ENCODE peak calls at places on chromosomes 13 and 19, in nine cellular contexts. Q is left ventricle myocardium inferior; D is adrenal gland; M is fibroblast of villous mesenchyme; B is CD8-positive, alpha-beta T cell; W is lower leg skin; I is heart left ventricle; S is Peyer's patch; E is left lung. N is an unnamed sample.

GRCh38 chr13:76812206-76812882 is 73.9 kb downstream of the KCTD12 start:
- DNase-seq in D (peak; percentile 41), E (no peak), Q (peak; percentile 75), M (peak; percentile 23), I (peak; percentile 62), W (peak; percentile 94), B (no peak), S (no peak), N (peak; percentile 65)

GRCh38 chr13:86581711-86582110 is 782.5 kb upstream of the SLITRK6 start:
- DNase-seq in Q (no peak), D (no peak), M (no peak), S (no peak), W (no peak), E (no peak), I (no peak), B (no peak), N (no peak)

GRCh38 chr19:50173144-50173543 is 10.1 kb upstream of the IZUMO2 start:
- DNase-seq in S (peak; percentile 83), E (no peak), W (no peak), D (no peak), M (no peak), I (no peak), B (no peak), Q (no peak), N (no peak)

GRCh38 chr19:3357362-3357730 is 9.0 kb upstream of the NFIC start:
- DNase-seq in D (no peak), B (peak; percentile 56), Q (no peak), W (no peak), I (no peak), E (no peak), M (no peak), S (no peak), N (no peak)

GRCh38 chr13:28273919-28274318 is 135.6 kb downstream of the PAN3 start:
- DNase-seq in Q (no peak), D (no peak), M (no peak), E (no peak), S (no peak), W (no peak), I (no peak), B (no peak), N (no peak)

GRCh38 chr13:40969169-40969901 is 49.8 kb downstream of the ELF1 start:
- DNase-seq in I (no peak), D (no peak), E (no peak), B (peak; percentile 29), S (no peak), M (no peak), W (no peak), Q (no peak), N (no peak)

GRCh38 chr13:62906896-62907295 is 1491.2 kb upstream of the PCDH20 start:
- DNase-seq in Q (no peak), M (no peak), E (no peak), B (no peak), I (no peak), D (no peak), W (no peak), S (no peak), N (no peak)

GRCh38 chr13:106318941-106319411 is 216.5 kb downstream of the EFNB2 start:
- DNase-seq in B (no peak), S (no peak), Q (no peak), I (no peak), M (peak; percentile 93), W (no peak), D (no peak), E (no peak), N (no peak)

GRCh38 chr19:30023330-30023729 is 81.3 kb downstream of the URI1 start:
- DNase-seq in D (no peak), I (no peak), S (no peak), E (no peak), W (no peak), B (no peak), Q (no peak), M (no peak), N (no peak)

DNA sequence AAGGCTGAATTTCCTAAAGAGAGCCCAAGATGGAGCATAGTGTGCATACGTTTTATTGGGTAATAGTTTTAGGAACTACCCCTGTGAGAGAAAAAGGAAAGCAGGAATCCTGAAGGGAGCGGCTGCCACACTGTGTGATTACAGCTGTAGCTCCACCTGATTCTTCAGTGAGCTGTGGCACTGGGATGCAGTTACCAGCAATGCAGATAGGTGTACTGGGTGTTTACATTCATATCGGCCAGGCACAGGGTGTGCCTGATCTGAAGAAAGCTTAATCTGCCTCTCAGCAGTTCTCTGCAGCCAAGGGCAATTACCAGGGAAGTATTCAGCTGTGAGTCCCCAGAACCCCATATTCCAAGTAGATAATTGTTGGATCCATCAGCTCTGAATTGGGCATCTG is 1541.8 kb downstream of the EFNB2 start:
- DNase-seq in W (no peak), S (no peak), E (no peak), I (no peak), B (no peak), Q (no peak), M (no peak), D (no peak), N (no peak)
- TF ChIP-seq CTCF in W (no peak), S (no peak), E (no peak), I (no peak), B (no peak), Q (no peak), M (no peak), D (no peak), N (no peak)

GRCh38 chr19:12884627-12884925 is 2.4 kb downstream of the KLF1 start:
- DNase-seq in I (no peak), E (no peak), D (no peak), Q (no peak), M (no peak), B (no peak), W (no peak), S (no peak), N (no peak)
- H3K4me3 ChIP-seq in I (no peak overlapping the region), E (no peak overlapping the region), D (no peak overlapping the region), Q (peak overlapping the region; percentile 57), M (no peak overlapping the region), B (peak overlapping the region; percentile 90), W (no peak overlapping the region), S (no peak overlapping the region), N (no peak overlapping the region)

GRCh38 chr19:54477650-54478049 is 4.6 kb upstream of the CDC42EP5 start:
- DNase-seq in M (no peak), E (no peak), W (no peak), B (no peak), D (no peak), Q (no peak), I (no peak), S (no peak), N (no peak)
- TF ChIP-seq CTCF in M (peak; percentile 19), E (no peak), W (no peak), B (no peak), D (no peak), Q (no peak), I (no peak), S (peak; percentile 62), N (no peak)

GRCh38 chr19:35903550-35904179 is 1.3 kb downstream of the HCST start:
- DNase-seq in D (peak; percentile 75), M (peak; percentile 64), S (peak; percentile 69), B (peak; percentile 95), E (peak; percentile 95), I (peak; percentile 77), W (peak; percentile 95), Q (peak; percentile 72), N (peak; percentile 86)
- H3K4me3 ChIP-seq in D (peak overlapping the region; percentile 4), M (peak overlapping the region; percentile 10), S (peak overlapping the region; percentile 27), B (peak overlapping the region; percentile 72), E (peak overlapping the region; percentile 5), I (no peak overlapping the region), W (no peak overlapping the region), Q (peak overlapping the region; percentile 19), N (no peak overlapping the region)

N was measured in tibial artery.